ENCODE peak calls at places on chromosomes 1 and 21, in five cellular contexts. One of them, this sample, is unnamed.

GRCh38 chr21:25421327-25422028 is 185.8 kb downstream of the MRPL39 start:
- DNase-seq in prostate gland: no peak
- DNase-seq in hepatocyte: peak; percentile 59
- DNase-seq in HFF-Myc: no peak
- DNase-seq in endothelial cell: peak; percentile 29
- DNase-seq in this sample: no peak

GRCh38 chr1:234778215-234779159 is 168.5 kb upstream of the IRF2BP2 start:
- DNase-seq in prostate gland: no peak
- DNase-seq in hepatocyte: peak; percentile 33
- DNase-seq in HFF-Myc: no peak
- DNase-seq in endothelial cell: no peak
- DNase-seq in this sample: peak; percentile 79

GRCh38 chr1:14499312-14500040 is 99.0 kb upstream of the KAZN start:
- DNase-seq in prostate gland: no peak
- DNase-seq in hepatocyte: no peak
- DNase-seq in HFF-Myc: no peak
- DNase-seq in endothelial cell: no peak
- DNase-seq in this sample: no peak

GRCh38 chr1:227884370-227885134 is 63.2 kb downstream of the WNT9A start:
- DNase-seq in prostate gland: no peak
- DNase-seq in hepatocyte: peak; percentile 5
- DNase-seq in HFF-Myc: no peak
- DNase-seq in endothelial cell: no peak
- DNase-seq in this sample: peak; percentile 64

GRCh38 chr1:2025491-2025981 is 6.4 kb downstream of the GABRD start:
- DNase-seq in prostate gland: no peak
- DNase-seq in hepatocyte: no peak
- DNase-seq in HFF-Myc: no peak
- DNase-seq in endothelial cell: no peak
- DNase-seq in this sample: no peak

GRCh38 chr21:42403611-42404231 is at the start of gene UBASH3A:
- DNase-seq in prostate gland: no peak
- DNase-seq in hepatocyte: no peak
- DNase-seq in HFF-Myc: no peak
- DNase-seq in endothelial cell: no peak
- DNase-seq in this sample: no peak

GRCh38 chr1:31723828-31724359 is 20.1 kb upstream of the COL16A1 start:
- DNase-seq in prostate gland: peak; percentile 46
- DNase-seq in hepatocyte: peak; percentile 91
- DNase-seq in HFF-Myc: no peak
- DNase-seq in endothelial cell: peak; percentile 87
- DNase-seq in this sample: no peak

GRCh38 chr21:37130971-37131370 is 57.9 kb downstream of the TTC3 start:
- DNase-seq in prostate gland: no peak
- DNase-seq in hepatocyte: no peak
- DNase-seq in HFF-Myc: no peak
- DNase-seq in endothelial cell: no peak
- DNase-seq in this sample: no peak

GRCh38 chr1:184556665-184557064 is 169.8 kb downstream of the C1orf21 start:
- DNase-seq in prostate gland: no peak
- DNase-seq in hepatocyte: no peak
- DNase-seq in HFF-Myc: no peak
- DNase-seq in endothelial cell: no peak
- DNase-seq in this sample: no peak

GRCh38 chr1:224544276-224544675 is 71.8 kb upstream of the CNIH3 start:
- DNase-seq in prostate gland: no peak
- DNase-seq in hepatocyte: no peak
- DNase-seq in HFF-Myc: peak; percentile 77
- DNase-seq in endothelial cell: no peak
- DNase-seq in this sample: no peak

GRCh38 chr1:24606621-24607020 is 36.5 kb upstream of the SRRM1 start:
- DNase-seq in prostate gland: no peak
- DNase-seq in hepatocyte: no peak
- DNase-seq in HFF-Myc: no peak
- DNase-seq in endothelial cell: no peak
- DNase-seq in this sample: no peak

GRCh38 chr1:172764378-172764777 is 105.5 kb downstream of the FASLG start:
- DNase-seq in prostate gland: no peak
- DNase-seq in hepatocyte: no peak
- DNase-seq in HFF-Myc: no peak
- DNase-seq in endothelial cell: no peak
- DNase-seq in this sample: no peak

GRCh38 chr1:46699670-46700069 is 19.2 kb downstream of the EFCAB14 start:
- DNase-seq in prostate gland: no peak
- DNase-seq in hepatocyte: no peak
- DNase-seq in HFF-Myc: no peak
- DNase-seq in endothelial cell: no peak
- DNase-seq in this sample: no peak

GRCh38 chr1:201999625-202000238 is 10.7 kb upstream of the ELF3 start:
- DNase-seq in prostate gland: no peak
- DNase-seq in hepatocyte: peak; percentile 80
- DNase-seq in HFF-Myc: no peak
- DNase-seq in endothelial cell: no peak
- DNase-seq in this sample: no peak

GRCh38 chr1:153025797-153026196 is 5.2 kb upstream of the SPRR1B start:
- DNase-seq in prostate gland: no peak
- DNase-seq in hepatocyte: no peak
- DNase-seq in HFF-Myc: no peak
- DNase-seq in endothelial cell: no peak
- DNase-seq in this sample: no peak

GRCh38 chr1:222852326-222852725 is 37.5 kb downstream of the DISP1 start:
- DNase-seq in prostate gland: no peak
- DNase-seq in hepatocyte: no peak
- DNase-seq in HFF-Myc: no peak
- DNase-seq in endothelial cell: no peak
- DNase-seq in this sample: no peak

GRCh38 chr1:221206076-221206475 is 326.8 kb downstream of the HLX start:
- DNase-seq in prostate gland: no peak
- DNase-seq in hepatocyte: no peak
- DNase-seq in HFF-Myc: no peak
- DNase-seq in endothelial cell: no peak
- DNase-seq in this sample: no peak

GRCh38 chr1:236688705-236689104 is 2.4 kb downstream of the ACTN2 start:
- DNase-seq in prostate gland: no peak
- DNase-seq in hepatocyte: no peak
- DNase-seq in HFF-Myc: no peak
- DNase-seq in endothelial cell: no peak
- DNase-seq in this sample: no peak

GRCh38 chr1:112445591-112445990 is 49.6 kb downstream of the CTTNBP2NL start:
- DNase-seq in prostate gland: no peak
- DNase-seq in hepatocyte: no peak
- DNase-seq in HFF-Myc: no peak
- DNase-seq in endothelial cell: no peak
- DNase-seq in this sample: no peak

GRCh38 chr21:33419538-33420123 is 16.4 kb downstream of the IFNGR2 start:
- DNase-seq in prostate gland: no peak
- DNase-seq in hepatocyte: no peak
- DNase-seq in HFF-Myc: no peak
- DNase-seq in endothelial cell: no peak
- DNase-seq in this sample: no peak

GRCh38 chr1:1144122-1144842 is 28.4 kb upstream of the C1orf159 start:
- DNase-seq in prostate gland: peak; percentile 45
- DNase-seq in hepatocyte: no peak
- DNase-seq in HFF-Myc: no peak
- DNase-seq in endothelial cell: no peak
- DNase-seq in this sample: no peak

GRCh38 chr1:216499581-216500272 is 76.5 kb upstream of the USH2A start:
- DNase-seq in prostate gland: no peak
- DNase-seq in hepatocyte: peak; percentile 11
- DNase-seq in HFF-Myc: no peak
- DNase-seq in endothelial cell: no peak
- DNase-seq in this sample: no peak

GRCh38 chr1:151993734-151994496 is at the start of gene S100A10:
- DNase-seq in prostate gland: peak; percentile 70
- DNase-seq in hepatocyte: peak; percentile 93
- DNase-seq in HFF-Myc: no peak
- DNase-seq in endothelial cell: peak; percentile 60
- DNase-seq in this sample: peak; percentile 80

GRCh38 chr1:23100074-23100748 is 68.4 kb downstream of the LUZP1 start:
- DNase-seq in prostate gland: no peak
- DNase-seq in hepatocyte: peak; percentile 37
- DNase-seq in HFF-Myc: peak; percentile 65
- DNase-seq in endothelial cell: peak; percentile 26
- DNase-seq in this sample: no peak

GRCh38 chr1:40757084-40757483 is 26.5 kb upstream of the KCNQ4 start:
- DNase-seq in prostate gland: no peak
- DNase-seq in hepatocyte: no peak
- DNase-seq in HFF-Myc: no peak
- DNase-seq in endothelial cell: no peak
- DNase-seq in this sample: no peak

GRCh38 chr1:46284597-46285564 is 18.5 kb downstream of the LRRC41 start:
- DNase-seq in prostate gland: no peak
- DNase-seq in hepatocyte: peak; percentile 26
- DNase-seq in HFF-Myc: no peak
- DNase-seq in endothelial cell: no peak
- DNase-seq in this sample: no peak

GRCh38 chr1:239763850-239764249 is 327.8 kb upstream of the FMN2 start:
- DNase-seq in prostate gland: no peak
- DNase-seq in hepatocyte: no peak
- DNase-seq in HFF-Myc: no peak
- DNase-seq in endothelial cell: no peak
- DNase-seq in this sample: no peak
- TF ChIP-seq CTCF in prostate gland: no peak
- TF ChIP-seq CTCF in hepatocyte: no peak
- TF ChIP-seq CTCF in HFF-Myc: no peak
- TF ChIP-seq CTCF in endothelial cell: no peak
- TF ChIP-seq CTCF in this sample: no peak

GRCh38 chr1:11961230-11961629 is 19.0 kb upstream of the MFN2 start:
- DNase-seq in prostate gland: peak; percentile 31
- DNase-seq in hepatocyte: peak; percentile 54
- DNase-seq in HFF-Myc: no peak
- DNase-seq in endothelial cell: no peak
- DNase-seq in this sample: no peak

GRCh38 chr1:11964656-11965055 is 15.6 kb upstream of the MFN2 start:
- DNase-seq in prostate gland: no peak
- DNase-seq in hepatocyte: no peak
- DNase-seq in HFF-Myc: no peak
- DNase-seq in endothelial cell: no peak
- DNase-seq in this sample: no peak

GRCh38 chr1:11963622-11964021 is 16.6 kb upstream of the MFN2 start:
- DNase-seq in prostate gland: no peak
- DNase-seq in hepatocyte: no peak
- DNase-seq in HFF-Myc: no peak
- DNase-seq in endothelial cell: no peak
- DNase-seq in this sample: no peak

GRCh38 chr1:11970441-11971185 is 9.6 kb upstream of the MFN2 start:
- DNase-seq in prostate gland: no peak
- DNase-seq in hepatocyte: no peak
- DNase-seq in HFF-Myc: no peak
- DNase-seq in endothelial cell: no peak
- DNase-seq in this sample: no peak

DNA sequence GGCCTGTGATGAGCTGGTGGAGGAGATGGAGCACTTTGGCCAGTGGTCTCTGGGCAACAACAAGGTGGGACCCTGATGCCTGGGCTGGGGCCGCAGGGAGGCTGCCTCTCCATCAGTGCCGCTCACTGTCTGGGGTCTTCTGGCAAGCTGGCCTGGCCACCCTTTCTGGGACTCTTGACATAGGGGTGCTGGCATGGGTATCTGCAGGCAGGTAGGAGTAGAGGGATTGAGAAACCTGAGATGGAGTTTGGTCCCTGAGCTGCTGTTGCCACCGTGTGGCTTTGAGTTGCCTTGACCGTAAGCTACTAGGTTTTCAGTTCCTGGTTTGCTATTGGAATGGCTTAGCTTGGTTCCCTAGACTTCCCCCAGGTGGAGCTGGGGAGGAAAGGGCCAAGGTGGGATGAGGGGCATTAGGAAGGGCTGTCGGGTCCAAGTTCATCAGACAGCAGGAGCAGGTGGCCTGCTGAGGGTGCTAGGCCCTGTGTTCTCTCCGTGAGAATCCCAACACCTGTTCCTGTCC is 13.2 kb upstream of the MFN2 start:
- DNase-seq in prostate gland: peak; percentile 40
- DNase-seq in hepatocyte: peak; percentile 81
- DNase-seq in HFF-Myc: no peak
- DNase-seq in endothelial cell: peak; percentile 27
- DNase-seq in this sample: no peak
- TF ChIP-seq CTCF in prostate gland: no peak
- TF ChIP-seq CTCF in hepatocyte: peak; percentile 58
- TF ChIP-seq CTCF in HFF-Myc: peak; percentile 45
- TF ChIP-seq CTCF in endothelial cell: no peak
- TF ChIP-seq CTCF in this sample: peak; percentile 59

DNA sequence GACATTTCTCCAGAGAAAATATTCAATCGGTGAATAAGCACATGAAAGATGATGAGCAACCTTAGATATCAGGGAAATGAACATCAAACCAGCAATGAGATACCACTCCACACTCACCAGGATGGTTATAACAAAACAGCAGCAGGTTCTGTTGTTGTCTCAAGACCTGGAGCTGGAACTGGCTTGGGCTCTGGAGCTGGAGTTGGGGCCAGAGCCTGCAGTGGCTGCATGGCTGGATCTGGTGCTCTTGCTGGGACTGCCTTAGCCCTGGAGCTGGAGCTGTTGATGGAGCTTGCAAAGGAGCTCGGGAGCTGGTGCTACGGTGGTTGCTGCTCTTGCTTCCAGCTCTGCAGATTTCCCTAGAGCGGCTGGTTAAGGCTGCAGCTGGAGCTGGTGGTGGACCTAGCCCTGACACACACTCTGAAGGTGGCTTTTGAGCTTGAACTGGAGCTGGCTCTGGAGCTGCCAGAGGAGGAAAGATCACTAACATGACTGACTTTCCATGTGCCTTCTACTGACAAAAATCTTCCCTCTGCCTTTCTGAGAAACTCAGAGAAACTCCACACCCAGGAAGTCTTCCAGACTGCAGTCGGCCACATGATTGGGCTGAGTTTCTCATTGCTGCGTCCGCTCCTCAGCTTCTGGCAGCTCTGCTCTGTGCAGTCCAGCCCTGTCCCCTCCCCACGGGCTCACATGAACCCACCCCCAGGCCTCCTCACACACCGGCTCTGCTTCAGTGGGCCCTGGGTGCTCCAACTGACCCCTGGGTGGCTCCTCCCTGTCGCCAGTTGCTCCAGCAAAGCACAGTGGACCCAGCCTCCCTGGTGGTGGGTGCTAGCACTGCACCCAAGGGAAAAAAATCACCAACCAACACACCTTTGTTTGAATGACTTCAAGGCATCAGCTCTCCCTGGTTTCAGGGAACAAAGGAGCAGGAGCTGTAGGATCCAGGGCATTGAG is 139.1 kb upstream of the FMN2 start:
- DNase-seq in prostate gland: no peak
- DNase-seq in hepatocyte: no peak
- DNase-seq in HFF-Myc: no peak
- DNase-seq in endothelial cell: peak; percentile 36
- DNase-seq in this sample: no peak
- TF ChIP-seq CTCF in prostate gland: no peak
- TF ChIP-seq CTCF in hepatocyte: peak; percentile 15
- TF ChIP-seq CTCF in HFF-Myc: peak; percentile 63
- TF ChIP-seq CTCF in endothelial cell: peak; percentile 74
- TF ChIP-seq CTCF in this sample: peak; percentile 61

GRCh38 chr1:3649342-3650247 is at the start of gene WRAP73:
- DNase-seq in prostate gland: peak; percentile 82
- DNase-seq in hepatocyte: peak; percentile 94
- DNase-seq in HFF-Myc: peak; percentile 57
- DNase-seq in endothelial cell: peak; percentile 87
- DNase-seq in this sample: no peak
- TF ChIP-seq CTCF in prostate gland: no peak
- TF ChIP-seq CTCF in hepatocyte: peak; percentile 29
- TF ChIP-seq CTCF in HFF-Myc: peak; percentile 22
- TF ChIP-seq CTCF in endothelial cell: no peak
- TF ChIP-seq CTCF in this sample: peak; percentile 22

This sample was measured in type B pancreatic cell.